ENCODE peak calls at places on chromosomes 7 and 10, in ten cellular contexts. One of them, this sample, is unnamed.

GRCh38 chr7:105399043-105399725 is 10.5 kb upstream of the SRPK2 start:
- DNase-seq in cardiac muscle cell: no peak
- DNase-seq in thoracic aorta: no peak
- DNase-seq in upper lobe of right lung: no peak
- DNase-seq in heart right ventricle: no peak
- DNase-seq in H1: no peak
- DNase-seq in psoas muscle: no peak
- DNase-seq in IMR-90: peak; percentile 52
- DNase-seq in hepatocyte: no peak
- DNase-seq in fibroblast of lung: peak; percentile 59
- DNase-seq in this sample: no peak

GRCh38 chr7:137626469-137627067 is 220.2 kb downstream of the DGKI start:
- DNase-seq in psoas muscle: no peak
- DNase-seq in H1: no peak
- DNase-seq in cardiac muscle cell: peak; percentile 79
- DNase-seq in heart right ventricle: peak; percentile 36
- DNase-seq in fibroblast of lung: peak; percentile 59
- DNase-seq in upper lobe of right lung: no peak
- DNase-seq in IMR-90: peak; percentile 52
- DNase-seq in thoracic aorta: no peak
- DNase-seq in hepatocyte: peak; percentile 65
- DNase-seq in this sample: no peak

GRCh38 chr10:88042162-88043100 is 179.0 kb downstream of the PTEN start:
- DNase-seq in IMR-90: peak; percentile 78
- DNase-seq in psoas muscle: no peak
- DNase-seq in H1: no peak
- DNase-seq in upper lobe of right lung: no peak
- DNase-seq in fibroblast of lung: peak; percentile 88
- DNase-seq in hepatocyte: peak; percentile 53
- DNase-seq in heart right ventricle: peak; percentile 17
- DNase-seq in cardiac muscle cell: peak; percentile 46
- DNase-seq in thoracic aorta: no peak
- DNase-seq in this sample: no peak

GRCh38 chr7:103823084-103823483 is 166.4 kb downstream of the RELN start:
- DNase-seq in fibroblast of lung: no peak
- DNase-seq in thoracic aorta: no peak
- DNase-seq in H1: no peak
- DNase-seq in IMR-90: no peak
- DNase-seq in hepatocyte: no peak
- DNase-seq in psoas muscle: no peak
- DNase-seq in cardiac muscle cell: no peak
- DNase-seq in upper lobe of right lung: no peak
- DNase-seq in heart right ventricle: no peak
- DNase-seq in this sample: no peak

GRCh38 chr7:48299580-48300169 is 128.4 kb downstream of the ABCA13 start:
- DNase-seq in hepatocyte: peak; percentile 74
- DNase-seq in fibroblast of lung: peak; percentile 65
- DNase-seq in thoracic aorta: no peak
- DNase-seq in cardiac muscle cell: peak; percentile 73
- DNase-seq in IMR-90: peak; percentile 80
- DNase-seq in psoas muscle: no peak
- DNase-seq in heart right ventricle: peak; percentile 47
- DNase-seq in H1: no peak
- DNase-seq in upper lobe of right lung: no peak
- DNase-seq in this sample: no peak

GRCh38 chr7:47581442-47581820 is 480 bp downstream of the TNS3 start:
- DNase-seq in psoas muscle: no peak
- DNase-seq in cardiac muscle cell: peak; percentile 48
- DNase-seq in upper lobe of right lung: peak; percentile 73
- DNase-seq in IMR-90: no peak
- DNase-seq in heart right ventricle: no peak
- DNase-seq in H1: no peak
- DNase-seq in hepatocyte: peak; percentile 73
- DNase-seq in thoracic aorta: no peak
- DNase-seq in fibroblast of lung: no peak
- DNase-seq in this sample: peak; percentile 76

GRCh38 chr10:86336341-86336740 is 30.3 kb downstream of the GRID1 start:
- DNase-seq in psoas muscle: no peak
- DNase-seq in H1: no peak
- DNase-seq in heart right ventricle: no peak
- DNase-seq in upper lobe of right lung: peak; percentile 21
- DNase-seq in IMR-90: no peak
- DNase-seq in cardiac muscle cell: no peak
- DNase-seq in hepatocyte: no peak
- DNase-seq in thoracic aorta: no peak
- DNase-seq in fibroblast of lung: no peak
- DNase-seq in this sample: no peak

GRCh38 chr7:30923774-30924413 is 12.2 kb downstream of the AQP1 start:
- DNase-seq in cardiac muscle cell: no peak
- DNase-seq in fibroblast of lung: no peak
- DNase-seq in upper lobe of right lung: peak; percentile 47
- DNase-seq in psoas muscle: no peak
- DNase-seq in H1: no peak
- DNase-seq in heart right ventricle: peak; percentile 3
- DNase-seq in thoracic aorta: no peak
- DNase-seq in hepatocyte: no peak
- DNase-seq in IMR-90: no peak
- DNase-seq in this sample: peak; percentile 71

DNA sequence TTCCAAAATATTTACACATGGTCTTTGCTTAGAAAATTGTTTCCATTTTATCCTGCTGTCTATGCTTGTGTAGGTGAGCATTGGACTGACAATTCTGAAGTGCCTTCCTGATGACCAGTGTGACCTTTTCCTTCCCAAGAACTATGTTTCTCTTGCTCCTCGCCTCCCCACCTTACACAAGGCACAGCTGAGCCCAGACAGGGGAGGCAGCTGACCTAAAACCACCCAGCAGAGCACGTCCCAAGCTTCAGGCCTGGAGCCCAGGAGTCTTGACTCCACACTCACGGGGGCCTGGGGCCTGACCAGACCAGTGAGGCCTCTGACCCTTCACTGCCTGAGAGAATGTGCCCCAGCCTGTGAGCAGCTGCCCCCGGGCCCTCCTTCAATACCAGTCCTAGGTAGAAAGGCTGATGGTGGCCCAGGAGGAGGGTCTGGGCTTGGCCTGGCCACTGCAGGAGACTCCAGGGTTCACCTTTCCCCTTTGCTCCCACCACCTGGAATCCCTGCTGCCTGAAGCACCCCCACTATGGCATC is 7.0 kb downstream of the CALML5 start:
- DNase-seq in IMR-90: no peak
- DNase-seq in upper lobe of right lung: peak; percentile 42
- DNase-seq in hepatocyte: no peak
- DNase-seq in fibroblast of lung: no peak
- DNase-seq in psoas muscle: peak; percentile 28
- DNase-seq in heart right ventricle: no peak
- DNase-seq in cardiac muscle cell: no peak
- DNase-seq in H1: no peak
- DNase-seq in thoracic aorta: no peak
- DNase-seq in this sample: no peak
- H3K27ac ChIP-seq in IMR-90: no peak overlapping the region
- H3K27ac ChIP-seq in upper lobe of right lung: no peak overlapping the region
- H3K27ac ChIP-seq in hepatocyte: peak overlapping the region; percentile 52
- H3K27ac ChIP-seq in fibroblast of lung: no peak overlapping the region
- H3K27ac ChIP-seq in psoas muscle: no peak overlapping the region
- H3K27ac ChIP-seq in heart right ventricle: no peak overlapping the region
- H3K27ac ChIP-seq in cardiac muscle cell: no peak overlapping the region
- H3K27ac ChIP-seq in H1: no peak overlapping the region
- H3K27ac ChIP-seq in thoracic aorta: no peak overlapping the region
- H3K27ac ChIP-seq in this sample: no peak overlapping the region

GRCh38 chr7:143492799-143493568 is 15.3 kb downstream of the TAS2R41 start:
- DNase-seq in thoracic aorta: no peak
- DNase-seq in fibroblast of lung: no peak
- DNase-seq in heart right ventricle: no peak
- DNase-seq in IMR-90: peak; percentile 36
- DNase-seq in H1: no peak
- DNase-seq in cardiac muscle cell: no peak
- DNase-seq in upper lobe of right lung: no peak
- DNase-seq in hepatocyte: no peak
- DNase-seq in psoas muscle: no peak
- DNase-seq in this sample: no peak

GRCh38 chr7:143493755-143494154 is 16.1 kb downstream of the TAS2R41 start:
- DNase-seq in IMR-90: no peak
- DNase-seq in H1: no peak
- DNase-seq in cardiac muscle cell: no peak
- DNase-seq in fibroblast of lung: no peak
- DNase-seq in thoracic aorta: no peak
- DNase-seq in hepatocyte: no peak
- DNase-seq in heart right ventricle: no peak
- DNase-seq in upper lobe of right lung: no peak
- DNase-seq in psoas muscle: no peak
- DNase-seq in this sample: no peak

GRCh38 chr7:143492043-143492471 is 14.4 kb downstream of the TAS2R41 start:
- DNase-seq in thoracic aorta: no peak
- DNase-seq in hepatocyte: peak; percentile 47
- DNase-seq in fibroblast of lung: peak; percentile 60
- DNase-seq in heart right ventricle: no peak
- DNase-seq in IMR-90: peak; percentile 90
- DNase-seq in cardiac muscle cell: no peak
- DNase-seq in upper lobe of right lung: no peak
- DNase-seq in H1: no peak
- DNase-seq in psoas muscle: no peak
- DNase-seq in this sample: no peak

GRCh38 chr7:143495806-143496672 is 18.4 kb downstream of the TAS2R41 start:
- DNase-seq in thoracic aorta: no peak
- DNase-seq in heart right ventricle: no peak
- DNase-seq in cardiac muscle cell: no peak
- DNase-seq in H1: no peak
- DNase-seq in fibroblast of lung: no peak
- DNase-seq in upper lobe of right lung: no peak
- DNase-seq in hepatocyte: no peak
- DNase-seq in psoas muscle: no peak
- DNase-seq in IMR-90: no peak
- DNase-seq in this sample: no peak

DNA sequence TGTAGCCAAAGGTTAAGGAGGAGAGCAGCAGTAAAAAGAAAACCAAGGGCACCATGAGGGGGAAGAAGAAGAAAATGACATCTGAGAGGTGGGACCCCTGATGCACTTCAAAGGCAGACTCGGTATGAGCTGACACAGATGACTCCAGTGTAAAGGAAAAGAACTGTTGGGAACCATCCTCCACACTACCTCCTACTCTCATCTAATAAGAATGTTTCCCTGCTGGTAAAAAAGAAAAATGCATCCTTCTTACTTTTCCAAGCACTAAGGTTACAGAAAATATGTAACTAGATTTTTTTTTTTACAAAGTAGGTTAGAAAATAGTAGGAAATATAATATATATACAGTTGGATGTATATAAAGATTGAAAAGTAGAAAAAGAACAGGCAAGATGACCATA is 16.9 kb downstream of the TAS2R41 start:
- DNase-seq in H1: no peak
- DNase-seq in thoracic aorta: no peak
- DNase-seq in upper lobe of right lung: no peak
- DNase-seq in psoas muscle: no peak
- DNase-seq in cardiac muscle cell: no peak
- DNase-seq in fibroblast of lung: no peak
- DNase-seq in IMR-90: peak; percentile 45
- DNase-seq in hepatocyte: no peak
- DNase-seq in heart right ventricle: no peak
- DNase-seq in this sample: no peak
- TF ChIP-seq CTCF in H1: no peak
- TF ChIP-seq CTCF in thoracic aorta: no peak
- TF ChIP-seq CTCF in upper lobe of right lung: no peak
- TF ChIP-seq CTCF in psoas muscle: no peak
- TF ChIP-seq CTCF in cardiac muscle cell: no peak
- TF ChIP-seq CTCF in fibroblast of lung: no peak
- TF ChIP-seq CTCF in IMR-90: peak; percentile 28
- TF ChIP-seq CTCF in hepatocyte: no peak
- TF ChIP-seq CTCF in heart right ventricle: no peak
- TF ChIP-seq CTCF in this sample: no peak

DNA sequence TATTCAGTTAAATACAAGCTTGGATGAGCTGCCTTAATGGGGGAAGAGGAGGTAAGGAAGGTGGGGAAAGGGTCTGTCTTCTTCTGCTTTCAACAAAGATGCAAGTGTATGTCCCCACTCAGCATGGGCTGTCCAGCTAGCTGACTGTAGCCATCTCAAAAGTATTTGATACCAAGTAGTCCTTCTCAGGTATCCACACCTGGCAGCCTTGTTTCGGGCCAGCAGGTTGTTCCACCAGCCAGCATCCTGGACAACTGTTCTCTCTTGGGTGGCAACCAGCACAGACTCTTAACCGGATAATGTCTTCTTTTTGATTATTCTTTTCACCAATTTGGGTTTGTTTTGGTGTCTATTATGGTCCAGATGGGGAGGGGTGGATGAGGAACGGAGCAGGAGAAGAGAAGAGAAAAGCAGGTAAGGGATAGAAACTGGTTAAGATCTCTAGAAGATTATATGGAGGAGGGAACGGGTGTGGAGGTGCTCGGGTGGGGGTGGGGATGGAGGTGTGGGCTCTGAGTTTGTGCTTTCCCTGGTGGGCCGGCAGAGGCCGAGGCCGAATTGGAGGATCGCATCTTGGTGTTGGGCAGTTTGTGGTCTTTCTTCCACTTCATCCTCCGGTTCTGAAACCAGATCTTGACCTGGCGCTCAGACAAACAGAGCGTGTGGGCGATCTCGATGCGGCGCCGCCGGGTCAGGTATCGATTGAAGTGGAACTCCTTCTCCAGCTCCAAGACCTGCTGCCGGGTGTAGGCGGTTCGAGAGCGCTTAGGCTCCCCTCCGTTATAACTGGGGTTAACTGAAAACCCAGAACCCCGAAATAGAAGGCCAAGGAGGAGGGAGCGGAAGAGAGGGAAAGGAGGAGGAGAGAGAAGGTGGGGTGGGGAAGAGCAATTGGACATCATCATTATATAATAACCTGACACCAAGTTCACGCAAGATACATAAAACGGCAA is 1.5 kb downstream of the HOXA4 start:
- DNase-seq in cardiac muscle cell: no peak
- DNase-seq in IMR-90: no peak
- DNase-seq in psoas muscle: peak; percentile 52
- DNase-seq in hepatocyte: no peak
- DNase-seq in fibroblast of lung: no peak
- DNase-seq in heart right ventricle: no peak
- DNase-seq in H1: no peak
- DNase-seq in upper lobe of right lung: no peak
- DNase-seq in thoracic aorta: no peak
- DNase-seq in this sample: peak; percentile 53
- H3K4me3 ChIP-seq in cardiac muscle cell: no peak overlapping the region
- H3K4me3 ChIP-seq in IMR-90: peak overlapping the region; percentile 76
- H3K4me3 ChIP-seq in psoas muscle: peak overlapping the region; percentile 92
- H3K4me3 ChIP-seq in hepatocyte: no peak overlapping the region
- H3K4me3 ChIP-seq in fibroblast of lung: peak overlapping the region; percentile 45
- H3K4me3 ChIP-seq in heart right ventricle: no peak overlapping the region
- H3K4me3 ChIP-seq in H1: no peak overlapping the region
- H3K4me3 ChIP-seq in upper lobe of right lung: peak overlapping the region; percentile 57
- H3K4me3 ChIP-seq in thoracic aorta: peak overlapping the region; percentile 77
- H3K4me3 ChIP-seq in this sample: peak overlapping the region; percentile 76

DNA sequence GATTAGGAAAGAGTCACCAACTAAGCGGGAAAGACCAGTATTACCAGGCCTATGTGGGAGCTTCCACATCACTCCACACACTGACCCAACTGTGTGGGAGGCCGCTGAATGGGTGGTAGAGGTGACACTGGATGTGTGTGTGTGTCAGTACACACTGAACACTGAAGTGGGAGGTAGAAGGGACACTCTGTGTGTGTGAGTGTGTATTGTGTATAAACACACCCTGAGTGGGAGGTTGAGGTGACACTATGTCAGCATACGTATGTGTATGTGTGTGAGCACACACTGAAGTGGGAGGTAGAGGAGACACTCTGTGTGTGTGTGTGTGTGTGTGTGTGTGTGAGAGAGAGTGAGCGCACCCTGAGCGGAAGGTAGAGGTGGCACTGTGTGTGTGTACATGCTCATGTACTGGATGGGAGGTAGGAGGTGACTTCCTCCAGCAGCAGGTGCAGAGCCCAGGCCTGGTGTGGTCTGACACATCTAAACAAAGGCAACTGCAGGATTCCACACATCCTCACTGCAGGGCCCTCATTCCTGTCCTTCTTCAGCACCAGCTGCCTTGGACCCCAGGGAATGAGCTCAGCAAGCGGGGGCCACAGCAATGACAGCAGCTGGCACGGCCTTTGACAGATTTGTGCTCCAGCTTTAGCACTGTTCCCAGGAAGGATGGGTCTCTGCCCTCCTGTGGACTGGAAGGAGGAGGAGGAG is 26.5 kb upstream of the RBM20 start:
- DNase-seq in H1: no peak
- DNase-seq in fibroblast of lung: no peak
- DNase-seq in heart right ventricle: no peak
- DNase-seq in psoas muscle: no peak
- DNase-seq in IMR-90: no peak
- DNase-seq in thoracic aorta: no peak
- DNase-seq in hepatocyte: no peak
- DNase-seq in upper lobe of right lung: no peak
- DNase-seq in cardiac muscle cell: no peak
- DNase-seq in this sample: no peak
- H3K27ac ChIP-seq in H1: no peak overlapping the region
- H3K27ac ChIP-seq in fibroblast of lung: no peak overlapping the region
- H3K27ac ChIP-seq in heart right ventricle: no peak overlapping the region
- H3K27ac ChIP-seq in psoas muscle: no peak overlapping the region
- H3K27ac ChIP-seq in IMR-90: no peak overlapping the region
- H3K27ac ChIP-seq in thoracic aorta: no peak overlapping the region
- H3K27ac ChIP-seq in hepatocyte: no peak overlapping the region
- H3K27ac ChIP-seq in upper lobe of right lung: no peak overlapping the region
- H3K27ac ChIP-seq in cardiac muscle cell: no peak overlapping the region
- H3K27ac ChIP-seq in this sample: no peak overlapping the region

This sample was measured in coronary artery.